ENCODE peak calls at places on chromosomes 13 and 19, in four cellular contexts. S is NCI-H69; O is glutamatergic neuron; Z is activated naive CD4-positive, alpha-beta T cell. R is an unnamed sample.
A peak's percentile ranks its signal among the peaks of the same experiment; 100 is the strongest.

GRCh38 chr19:39335168-39335567 is 675 bp downstream of the GMFG start:
- DNase-seq in S (no peak), O (no peak), Z (peak; percentile 21), R (no peak)

GRCh38 chr13:75407998-75408397 is 74.0 kb downstream of the TBC1D4 start:
- DNase-seq in S (no peak), O (no peak), Z (no peak), R (no peak)

GRCh38 chr19:54426291-54426918 is 11.1 kb downstream of the TTYH1 start:
- DNase-seq in S (peak; percentile 21), O (no peak), Z (no peak), R (no peak)

GRCh38 chr19:32808236-32808635 is 61.3 kb downstream of the SLC7A9 start:
- DNase-seq in S (no peak), O (no peak), Z (no peak), R (no peak)

GRCh38 chr13:69331245-69331644 is 776.4 kb upstream of the ATXN8OS start:
- DNase-seq in S (no peak), O (no peak), Z (no peak), R (no peak)

GRCh38 chr13:107329991-107330390 is 762.1 kb upstream of the ARGLU1 start:
- DNase-seq in S (no peak), O (no peak), Z (no peak), R (no peak)

GRCh38 chr13:51761638-51762350 is 42.2 kb downstream of the DHRS12 start:
- DNase-seq in S (no peak), O (no peak), Z (no peak), R (no peak)

GRCh38 chr13:108283110-108283509 is 13.6 kb downstream of the TNFSF13B start:
- DNase-seq in S (no peak), O (no peak), Z (no peak), R (no peak)

GRCh38 chr19:3346677-3347353 is 19.6 kb upstream of the NFIC start:
- DNase-seq in S (no peak), O (no peak), Z (no peak), R (no peak)

GRCh38 chr13:26529441-26529840 is 28.0 kb upstream of the WASF3 start:
- DNase-seq in S (no peak), O (no peak), Z (no peak), R (peak; percentile 78)

GRCh38 chr13:113851480-113851803 is 12.4 kb downstream of the GAS6 start:
- DNase-seq in S (no peak), O (no peak), Z (no peak), R (no peak)

GRCh38 chr19:51971624-51972023 is 15.0 kb downstream of the ZNF350 start:
- DNase-seq in S (peak; percentile 19), O (peak; percentile 24), Z (no peak), R (no peak)

GRCh38 chr13:95902736-95903135 is 150.5 kb downstream of the UGGT2 start:
- DNase-seq in S (no peak), O (no peak), Z (no peak), R (no peak)

GRCh38 chr19:9584073-9584833 is at the start of gene ZNF121:
- DNase-seq in S (peak; percentile 91), O (peak; percentile 89), Z (peak; percentile 65), R (peak; percentile 88)

GRCh38 chr13:81872581-81872980 is 1531.7 kb upstream of the SPRY2 start:
- DNase-seq in S (peak; percentile 56), O (no peak), Z (no peak), R (no peak)

GRCh38 chr19:18845961-18846360 is 14.2 kb downstream of the UPF1 start:
- DNase-seq in S (no peak), O (no peak), Z (no peak), R (no peak)

GRCh38 chr13:101916108-101916757 is 463.8 kb downstream of the ITGBL1 start:
- DNase-seq in S (peak; percentile 88), O (peak; percentile 87), Z (no peak), R (no peak)

GRCh38 chr13:95880346-95880745 is 172.9 kb downstream of the UGGT2 start:
- DNase-seq in S (no peak), O (no peak), Z (no peak), R (no peak)

GRCh38 chr13:110913911-110914292 is 967 bp downstream of the ANKRD10 start:
- DNase-seq in S (no peak), O (no peak), Z (no peak), R (no peak)

GRCh38 chr13:35791191-35791902 is 314.9 kb upstream of the MAB21L1 start:
- DNase-seq in S (peak; percentile 9), O (no peak), Z (no peak), R (no peak)

GRCh38 chr13:35354305-35354704 is 122.2 kb downstream of the MAB21L1 start:
- DNase-seq in S (no peak), O (no peak), Z (no peak), R (no peak)

GRCh38 chr13:38564751-38565150 is 122.1 kb upstream of the FREM2 start:
- DNase-seq in S (peak; percentile 91), O (no peak), Z (no peak), R (no peak)

GRCh38 chr19:16657384-16657783 is 2.6 kb downstream of the SMIM7 start:
- DNase-seq in S (no peak), O (no peak), Z (no peak), R (no peak)

GRCh38 chr19:51751655-51752054 is at the start of gene FPR1:
- DNase-seq in S (peak; percentile 5), O (no peak), Z (no peak), R (no peak)

R was measured in mesothelial cell of epicardium.